ENCODE peak calls at places on chromosomes 13 and 19, in five cellular contexts. H is SJSA1, P is AG04450, K is tibial nerve, J is ascending aorta. C is an unnamed sample.

GRCh38 chr19:54606891-54607781 is 13.7 kb downstream of the LILRA1 start:
- DNase-seq in J (no peak), K (no peak), H (no peak), P (no peak), C (no peak)

GRCh38 chr13:70812481-70812880 is 704.2 kb upstream of the KLHL1 start:
- DNase-seq in H (no peak), P (peak), J (no peak), K (no peak), C (no peak)

GRCh38 chr13:112965573-112966115 is 3.4 kb upstream of the MCF2L start:
- DNase-seq in J (no peak), P (no peak), H (no peak), K (no peak), C (no peak)

GRCh38 chr19:42291437-42291815 is 10.5 kb upstream of the PRR19 start:
- DNase-seq in K (no peak), P (no peak), J (no peak), H (no peak), C (peak)

GRCh38 chr13:43425234-43425633 is 361.5 kb downstream of the ENOX1 start:
- DNase-seq in K (no peak), J (no peak), P (no peak), H (no peak), C (peak)

GRCh38 chr13:28336193-28336657 is 158.7 kb downstream of the FLT1 start:
- DNase-seq in H (no peak), J (no peak), K (no peak), P (no peak), C (peak)

GRCh38 chr19:4724252-4724514 is 541 bp upstream of the DPP9 start:
- DNase-seq in K (no peak), P (no peak), H (no peak), J (no peak), C (no peak)

GRCh38 chr13:42048625-42049453 is at the start of gene DGKH:
- DNase-seq in J (peak), H (peak), P (no peak), K (peak), C (peak)

GRCh38 chr13:32530841-32531253 is 7.7 kb downstream of the N4BP2L2 start:
- DNase-seq in J (no peak), P (peak), K (no peak), H (no peak), C (peak)

GRCh38 chr19:6065685-6066365 is 44.5 kb downstream of the RFX2 start:
- DNase-seq in P (no peak), H (peak), K (no peak), J (peak), C (peak)

GRCh38 chr13:50106559-50106958 is 91.3 kb downstream of the KCNRG start:
- DNase-seq in P (no peak), J (no peak), H (no peak), K (no peak), C (no peak)

DNA sequence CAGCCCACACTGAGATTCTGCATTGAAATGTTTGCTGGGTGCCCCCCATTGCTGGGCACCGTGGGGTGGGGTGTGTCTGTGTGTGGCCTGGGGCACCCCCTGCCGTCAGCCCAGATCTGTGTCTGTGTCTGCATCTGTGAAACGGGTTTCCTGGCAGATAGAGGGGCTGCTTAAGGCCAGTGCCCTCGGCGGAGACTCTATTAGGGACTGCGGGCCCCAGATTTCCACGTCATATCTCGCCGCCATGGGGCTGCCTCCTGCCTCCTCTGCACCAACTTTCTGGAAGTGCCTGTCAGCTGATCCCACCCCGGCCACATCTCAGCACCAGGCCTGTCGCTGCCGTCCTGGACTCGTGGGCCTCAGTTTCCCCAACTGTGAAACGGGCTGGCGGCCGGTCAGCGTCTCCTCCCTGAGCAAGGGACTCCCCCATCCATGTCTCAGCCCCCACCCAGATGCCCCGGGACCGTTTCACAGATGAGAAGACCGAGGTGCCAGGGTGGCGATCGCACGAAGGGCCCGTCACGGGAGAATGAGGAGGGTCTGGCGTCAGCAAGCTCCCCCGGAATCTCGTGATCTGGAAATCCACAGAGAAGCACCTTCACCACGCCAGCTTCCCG is 21.4 kb downstream of the ARID3A start:
- DNase-seq in K (no peak), H (no peak), J (no peak), P (no peak), C (no peak)
- H3K27ac ChIP-seq in K (no peak), H (no peak), J (no peak), P (no peak), C (no peak)

DNA sequence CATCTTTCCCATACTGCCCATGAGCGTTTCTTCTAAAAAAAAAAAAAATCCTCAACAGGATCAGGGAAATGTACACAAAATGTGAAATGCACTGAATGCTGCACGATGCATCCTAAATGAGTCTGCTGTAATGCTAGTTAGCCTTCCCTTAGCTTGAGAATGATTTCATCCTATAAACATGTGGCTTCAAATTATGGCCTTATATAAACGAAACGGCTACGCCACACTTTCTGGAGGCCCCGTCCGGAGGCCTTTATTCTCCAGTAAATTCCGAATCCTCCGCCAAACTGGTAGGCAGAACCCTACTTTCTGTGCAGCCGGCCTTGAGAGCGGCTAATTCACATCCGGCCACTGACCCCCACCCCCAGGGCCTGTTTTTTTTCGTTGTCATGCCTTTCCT is 13.7 kb downstream of the MYO9B start:
- DNase-seq in K (no peak), J (peak), P (peak), H (peak), C (no peak)
- H3K27ac ChIP-seq in K (peak), J (peak), P (peak), H (peak), C (no peak)

GRCh38 chr13:66328486-66328885 is 901.6 kb downstream of the PCDH9 start:
- DNase-seq in J (no peak), H (no peak), K (no peak), P (no peak), C (no peak)

GRCh38 chr13:66329988-66330429 is 900.1 kb downstream of the PCDH9 start:
- DNase-seq in P (no peak), H (no peak), K (no peak), J (no peak), C (no peak)
- H3K27ac ChIP-seq in P (no peak), H (no peak), K (no peak), J (no peak), C (no peak)

GRCh38 chr19:43560687-43561086 is 14.6 kb downstream of the XRCC1 start:
- DNase-seq in J (no peak), K (no peak), H (peak), P (no peak), C (peak)

GRCh38 chr19:43562698-43563241 is 12.6 kb downstream of the XRCC1 start:
- DNase-seq in K (peak), H (peak), P (peak), J (peak), C (no peak)

GRCh38 chr19:43563816-43564215 is 11.5 kb downstream of the XRCC1 start:
- DNase-seq in H (no peak), J (no peak), K (no peak), P (no peak), C (no peak)

GRCh38 chr19:43561144-43561970 is 14.0 kb downstream of the XRCC1 start:
- DNase-seq in H (no peak), P (no peak), J (no peak), K (no peak), C (no peak)

DNA sequence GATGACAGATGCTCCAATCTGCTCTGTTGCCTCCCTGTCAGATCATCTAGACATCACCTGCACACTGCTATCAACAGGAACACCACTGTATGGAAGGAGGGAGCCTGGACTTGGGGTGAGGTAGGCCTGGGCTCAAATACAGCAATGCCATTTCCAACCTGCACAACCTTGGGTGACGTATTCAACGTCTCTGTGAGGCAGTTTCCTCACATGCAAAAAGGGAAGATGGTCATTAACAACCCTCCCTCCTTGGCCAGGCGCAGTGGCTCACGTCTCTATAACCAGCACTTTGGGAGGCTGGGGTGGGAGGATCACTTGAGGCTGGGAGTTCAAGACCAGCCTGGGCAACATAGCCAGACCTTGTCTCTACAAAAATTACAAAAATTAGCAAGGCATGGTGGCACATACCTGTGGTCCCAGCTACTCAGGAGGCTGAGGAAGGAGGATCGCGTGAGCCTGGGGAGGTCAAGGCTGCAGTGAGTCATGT is 13.1 kb downstream of the XRCC1 start:
- DNase-seq in H (no peak), P (no peak), K (no peak), J (no peak), C (no peak)
- H3K27ac ChIP-seq in H (peak), P (no peak), K (no peak), J (peak), C (no peak)